ENCODE peak calls at places on chromosomes 1 and 21, in four cellular contexts. One of them, this sample, is unnamed.

GRCh38 chr1:17021896-17022295 is 10.2 kb upstream of the ATP13A2 start:
- DNase-seq in stomach: no peak
- DNase-seq in substantia nigra: no peak
- DNase-seq in AG04450: no peak
- DNase-seq in this sample: no peak

GRCh38 chr1:229848762-229849677 is 218.0 kb upstream of the GALNT2 start:
- DNase-seq in AG04450: no peak
- DNase-seq in substantia nigra: no peak
- DNase-seq in stomach: no peak
- DNase-seq in this sample: no peak

GRCh38 chr1:101262601-101263348 is 26.0 kb downstream of the S1PR1 start:
- DNase-seq in AG04450: no peak
- DNase-seq in stomach: no peak
- DNase-seq in substantia nigra: no peak
- DNase-seq in this sample: no peak

GRCh38 chr1:3241236-3241550 is 172.2 kb downstream of the PRDM16 start:
- DNase-seq in AG04450: no peak
- DNase-seq in stomach: no peak
- DNase-seq in substantia nigra: no peak
- DNase-seq in this sample: no peak

GRCh38 chr1:33379631-33380354 is 51.1 kb downstream of the PHC2 start:
- DNase-seq in substantia nigra: no peak
- DNase-seq in AG04450: no peak
- DNase-seq in stomach: no peak
- DNase-seq in this sample: no peak

GRCh38 chr1:94994805-94995204 is 67.9 kb upstream of the CNN3 start:
- DNase-seq in stomach: no peak
- DNase-seq in substantia nigra: no peak
- DNase-seq in AG04450: no peak
- DNase-seq in this sample: no peak

GRCh38 chr1:237570530-237570929 is 320.2 kb downstream of the ZP4 start:
- DNase-seq in stomach: no peak
- DNase-seq in substantia nigra: no peak
- DNase-seq in AG04450: no peak
- DNase-seq in this sample: no peak

GRCh38 chr21:41819236-41819855 is 52.5 kb upstream of the RIPK4 start:
- DNase-seq in stomach: no peak
- DNase-seq in substantia nigra: no peak
- DNase-seq in AG04450: no peak
- DNase-seq in this sample: no peak

GRCh38 chr21:45257673-45258341 is 29.9 kb downstream of the POFUT2 start:
- DNase-seq in AG04450: no peak
- DNase-seq in substantia nigra: no peak
- DNase-seq in stomach: no peak
- DNase-seq in this sample: no peak

GRCh38 chr1:231421616-231421970 is 494 bp downstream of the EGLN1 start:
- DNase-seq in AG04450: no peak
- DNase-seq in substantia nigra: no peak
- DNase-seq in stomach: peak
- DNase-seq in this sample: no peak

GRCh38 chr1:231420959-231421615 is 1.0 kb downstream of the EGLN1 start:
- DNase-seq in stomach: peak
- DNase-seq in AG04450: no peak
- DNase-seq in substantia nigra: no peak
- DNase-seq in this sample: no peak

GRCh38 chr1:231419147-231419546 is 2.9 kb downstream of the EGLN1 start:
- DNase-seq in stomach: no peak
- DNase-seq in substantia nigra: no peak
- DNase-seq in AG04450: no peak
- DNase-seq in this sample: no peak

GRCh38 chr1:231419738-231420298 is 2.3 kb downstream of the EGLN1 start:
- DNase-seq in substantia nigra: no peak
- DNase-seq in AG04450: no peak
- DNase-seq in stomach: no peak
- DNase-seq in this sample: no peak

DNA sequence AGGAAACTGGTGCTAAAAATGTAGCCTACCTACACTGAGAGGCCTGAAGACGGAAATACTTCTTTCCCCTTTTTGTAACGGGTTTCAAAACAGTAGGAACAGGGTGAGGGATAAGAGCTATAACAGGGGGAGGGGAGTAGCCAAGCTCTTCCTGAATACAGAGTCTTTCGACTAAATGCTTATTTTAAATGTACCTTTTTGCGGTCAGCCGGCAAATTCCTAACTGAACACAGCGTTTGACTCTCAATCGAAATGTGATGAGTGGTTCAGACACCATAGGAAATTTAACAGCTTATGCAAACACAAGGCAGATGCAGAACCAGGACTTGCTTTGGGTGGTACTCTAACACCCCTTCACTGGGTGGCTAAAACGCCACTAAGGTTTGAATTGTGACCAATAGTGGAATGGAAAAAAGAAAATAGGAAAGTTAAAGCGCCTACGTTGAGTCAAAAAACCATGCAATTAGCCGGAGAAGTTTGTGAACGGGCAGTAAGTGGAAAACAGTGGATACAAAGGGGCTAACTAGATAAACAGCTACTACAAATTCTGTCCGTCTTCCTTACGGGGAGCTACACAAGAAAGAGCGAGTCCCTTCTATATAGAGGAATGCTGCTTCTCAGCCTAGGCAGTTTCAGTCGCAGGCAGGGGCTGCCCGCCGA is 1.7 kb downstream of the EGLN1 start:
- DNase-seq in AG04450: no peak
- DNase-seq in substantia nigra: no peak
- DNase-seq in stomach: no peak
- DNase-seq in this sample: no peak
- H3K27ac ChIP-seq in AG04450: peak
- H3K27ac ChIP-seq in substantia nigra: peak
- H3K27ac ChIP-seq in stomach: peak
- H3K27ac ChIP-seq in this sample: peak

DNA sequence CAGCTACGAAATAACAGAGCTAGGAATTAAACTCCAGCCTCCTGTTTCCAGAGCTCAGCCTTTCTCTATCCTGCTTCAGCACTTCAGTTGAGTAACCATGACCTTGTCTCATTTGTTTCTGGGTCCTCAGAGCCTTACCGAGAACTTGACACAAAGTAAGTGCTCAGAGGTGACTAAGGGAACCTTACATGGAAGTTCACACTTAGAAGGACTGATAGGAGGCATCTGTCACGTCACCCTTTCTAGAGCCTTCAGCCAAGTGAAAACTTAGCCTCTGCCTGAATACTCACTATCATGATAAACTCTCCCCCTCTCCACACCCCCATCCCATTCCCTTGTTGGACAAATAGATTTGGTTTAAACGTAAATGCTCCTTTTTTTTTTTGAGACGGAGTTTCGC is 9.8 kb upstream of the LUZP1 start:
- DNase-seq in substantia nigra: no peak
- DNase-seq in stomach: no peak
- DNase-seq in AG04450: no peak
- DNase-seq in this sample: no peak
- H3K27ac ChIP-seq in substantia nigra: no peak
- H3K27ac ChIP-seq in stomach: peak
- H3K27ac ChIP-seq in AG04450: no peak
- H3K27ac ChIP-seq in this sample: peak

DNA sequence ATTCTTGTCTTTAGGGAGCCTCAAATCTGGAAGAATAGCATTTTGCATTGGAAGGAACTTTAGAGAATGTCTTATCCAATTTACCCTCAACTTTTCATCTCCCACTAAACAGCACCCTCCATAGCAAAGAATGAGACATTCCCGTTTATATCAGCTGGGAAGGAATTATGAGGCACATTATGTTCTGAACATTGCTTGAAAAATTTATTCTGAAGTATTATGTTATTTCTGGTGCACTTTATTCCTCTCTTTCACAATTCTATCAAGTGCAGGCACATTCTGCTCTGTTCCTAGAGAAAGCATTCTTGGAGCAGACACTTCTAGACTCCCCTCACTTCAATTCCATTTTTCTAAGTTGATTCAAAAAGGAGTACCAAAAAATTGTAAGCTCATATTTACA is 147.9 kb downstream of the EDEM3 start:
- DNase-seq in AG04450: no peak
- DNase-seq in stomach: no peak
- DNase-seq in substantia nigra: no peak
- DNase-seq in this sample: no peak
- H3K27ac ChIP-seq in AG04450: no peak
- H3K27ac ChIP-seq in stomach: peak
- H3K27ac ChIP-seq in substantia nigra: no peak
- H3K27ac ChIP-seq in this sample: no peak

DNA sequence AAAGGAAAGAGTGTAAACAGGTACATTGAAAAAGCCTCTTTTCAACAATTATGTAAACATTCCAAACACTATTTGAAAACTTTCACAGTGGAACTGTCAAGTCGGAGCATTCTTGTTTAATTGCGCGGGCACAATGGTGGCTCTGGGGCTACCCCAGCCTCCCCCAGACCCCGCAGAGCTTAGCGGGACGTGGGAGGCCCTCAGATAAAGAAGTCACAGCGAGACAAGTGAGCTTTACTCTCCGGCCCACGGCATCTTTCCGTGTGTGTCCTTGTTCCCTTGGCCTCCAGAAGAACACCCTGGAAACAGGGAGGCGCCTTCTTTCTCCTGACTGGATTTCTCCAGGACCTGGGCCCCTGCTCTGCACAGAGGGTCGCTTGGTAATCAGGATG is 382.8 kb downstream of the RRAGC start:
- DNase-seq in stomach: no peak
- DNase-seq in AG04450: no peak
- DNase-seq in substantia nigra: no peak
- DNase-seq in this sample: no peak
- H3K27ac ChIP-seq in stomach: no peak
- H3K27ac ChIP-seq in AG04450: no peak
- H3K27ac ChIP-seq in substantia nigra: no peak
- H3K27ac ChIP-seq in this sample: no peak

DNA sequence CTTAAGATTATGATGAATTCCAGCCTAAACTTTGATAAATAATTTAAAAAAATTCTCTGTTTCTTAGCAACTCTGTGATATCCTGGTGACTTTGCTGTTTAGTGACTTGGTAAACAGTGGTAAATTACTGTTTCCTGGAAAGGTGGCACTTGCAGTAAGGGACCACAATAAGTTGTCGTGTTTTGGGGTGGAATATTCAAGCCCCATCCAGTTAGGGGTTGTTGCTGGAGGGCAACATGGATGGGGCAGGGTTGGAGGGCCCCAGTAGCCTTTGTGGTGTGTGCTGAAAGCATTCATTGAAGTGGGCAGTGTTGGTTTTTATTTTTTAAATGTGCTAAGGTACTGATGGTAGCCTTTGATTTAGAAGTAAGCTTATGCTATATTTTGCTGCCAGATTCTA is 30.3 kb downstream of the PRDM2 start:
- DNase-seq in substantia nigra: no peak
- DNase-seq in AG04450: no peak
- DNase-seq in stomach: no peak
- DNase-seq in this sample: no peak
- H3K27ac ChIP-seq in substantia nigra: no peak
- H3K27ac ChIP-seq in AG04450: no peak
- H3K27ac ChIP-seq in stomach: peak
- H3K27ac ChIP-seq in this sample: no peak

DNA sequence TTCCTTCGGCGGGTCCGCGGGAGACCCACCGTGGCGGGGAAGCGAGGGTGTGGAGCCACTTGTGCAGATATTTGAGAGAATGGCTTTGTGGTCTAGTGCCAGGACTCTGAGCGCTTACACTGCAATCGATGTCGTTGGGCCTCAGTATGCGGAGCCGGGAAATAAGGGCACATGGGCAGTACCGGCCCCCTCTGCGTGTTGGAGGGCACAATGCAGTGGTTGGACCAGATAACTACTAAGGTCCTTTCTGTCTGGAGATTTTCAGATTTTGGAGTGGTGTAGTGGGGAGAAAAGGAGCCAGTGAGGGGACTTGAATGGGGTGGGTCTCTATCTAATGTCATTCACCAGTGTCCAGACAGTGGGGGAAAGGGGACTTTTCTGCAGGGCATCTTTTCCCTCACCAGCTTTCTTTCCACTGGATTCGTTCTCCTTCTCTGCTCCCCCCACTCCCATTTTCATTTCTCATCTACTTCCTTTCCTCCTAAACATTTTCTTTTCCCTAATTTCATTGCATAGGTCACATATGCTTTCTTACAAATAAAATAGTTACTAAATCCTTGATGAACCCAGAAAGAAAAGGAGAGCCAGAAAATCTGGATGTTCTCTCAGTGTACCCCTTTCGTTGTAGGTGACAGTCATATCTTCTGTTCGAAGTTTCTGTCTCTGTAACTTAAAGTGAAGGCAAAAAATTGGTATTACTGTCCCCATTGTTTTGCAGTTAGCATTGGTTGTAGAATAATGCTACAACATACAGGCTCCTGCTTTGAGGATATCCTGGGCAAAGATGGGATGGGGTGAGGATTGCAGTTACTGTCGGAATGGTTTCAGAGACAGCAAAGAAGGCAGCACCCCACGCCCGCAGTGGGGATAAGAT is 1.4 kb downstream of the ATF3 start:
- DNase-seq in AG04450: no peak
- DNase-seq in substantia nigra: no peak
- DNase-seq in stomach: no peak
- DNase-seq in this sample: no peak
- H3K27ac ChIP-seq in AG04450: no peak
- H3K27ac ChIP-seq in substantia nigra: peak
- H3K27ac ChIP-seq in stomach: peak
- H3K27ac ChIP-seq in this sample: peak

GRCh38 chr1:83927061-83927460 is 71.9 kb downstream of the TTLL7 start:
- DNase-seq in stomach: no peak
- DNase-seq in substantia nigra: no peak
- DNase-seq in AG04450: no peak
- DNase-seq in this sample: no peak

GRCh38 chr1:83932281-83932680 is 66.7 kb downstream of the TTLL7 start:
- DNase-seq in stomach: no peak
- DNase-seq in substantia nigra: no peak
- DNase-seq in AG04450: no peak
- DNase-seq in this sample: no peak

GRCh38 chr1:83931658-83932253 is 67.2 kb downstream of the TTLL7 start:
- DNase-seq in AG04450: no peak
- DNase-seq in stomach: no peak
- DNase-seq in substantia nigra: no peak
- DNase-seq in this sample: no peak

GRCh38 chr1:83928396-83928795 is 70.5 kb downstream of the TTLL7 start:
- DNase-seq in stomach: no peak
- DNase-seq in substantia nigra: no peak
- DNase-seq in AG04450: no peak
- DNase-seq in this sample: no peak

GRCh38 chr1:83929184-83929583 is 69.7 kb downstream of the TTLL7 start:
- DNase-seq in AG04450: peak
- DNase-seq in stomach: no peak
- DNase-seq in substantia nigra: no peak
- DNase-seq in this sample: peak
- H3K27ac ChIP-seq in AG04450: no peak
- H3K27ac ChIP-seq in stomach: no peak
- H3K27ac ChIP-seq in substantia nigra: peak
- H3K27ac ChIP-seq in this sample: no peak